ENCODE peak calls at places on chromosomes 12 and 14, in ten cellular contexts. O is HepG2, X is A549, L is BE2C, I is hepatocyte, T is adrenal gland, D is colonic mucosa, U is suprapubic skin, G is thoracic aorta, N is fibroblast of lung. R is an unnamed sample.

GRCh38 chr12:123150273-123150803 is 552 bp downstream of the PITPNM2 start:
- DNase-seq in O (no peak), X (peak; percentile 17), L (peak; percentile 38), I (no peak), T (peak; percentile 68), D (peak; percentile 45), U (peak; percentile 74), G (no peak), N (no peak), R (no peak)

GRCh38 chr14:54108481-54109471 is 152.2 kb upstream of the BMP4 start:
- DNase-seq in O (peak; percentile 96), X (peak; percentile 17), L (no peak), I (no peak), T (no peak), D (no peak), U (no peak), G (no peak), N (peak; percentile 47), R (peak; percentile 58)

GRCh38 chr14:93132472-93133065 is 16.8 kb upstream of the ITPK1 start:
- DNase-seq in O (peak; percentile 70), X (peak; percentile 57), L (peak; percentile 58), I (peak; percentile 51), T (peak; percentile 55), D (peak; percentile 53), U (no peak), G (no peak), N (peak; percentile 51), R (peak; percentile 74)

GRCh38 chr12:117328556-117329100 is 32.8 kb downstream of the NOS1 start:
- DNase-seq in O (no peak), X (no peak), L (no peak), I (no peak), T (no peak), D (no peak), U (no peak), G (no peak), N (no peak), R (no peak)

GRCh38 chr14:94748667-94749347 is 21.1 kb downstream of the GSC start:
- DNase-seq in O (peak; percentile 21), X (peak; percentile 62), L (peak; percentile 41), I (peak; percentile 50), T (no peak), D (no peak), U (no peak), G (no peak), N (no peak), R (no peak)

GRCh38 chr12:10372534-10372931 is 17.3 kb downstream of the KLRK1 start:
- DNase-seq in O (no peak), X (no peak), L (no peak), I (no peak), T (no peak), D (peak; percentile 84), U (no peak), G (no peak), N (no peak), R (no peak)

GRCh38 chr14:75165586-75166391 is 10.6 kb downstream of the TMED10 start:
- DNase-seq in O (no peak), X (no peak), L (no peak), I (no peak), T (no peak), D (no peak), U (no peak), G (no peak), N (peak; percentile 20), R (no peak)

GRCh38 chr12:116287850-116288301 is 10.4 kb upstream of the MED13L start:
- DNase-seq in O (no peak), X (peak; percentile 51), L (no peak), I (no peak), T (no peak), D (no peak), U (no peak), G (no peak), N (peak; percentile 52), R (no peak)

GRCh38 chr12:109796057-109796456 is 37.1 kb downstream of the TRPV4 start:
- DNase-seq in O (no peak), X (no peak), L (no peak), I (no peak), T (no peak), D (no peak), U (no peak), G (no peak), N (no peak), R (no peak)

GRCh38 chr12:109795023-109795422 is 38.2 kb downstream of the TRPV4 start:
- DNase-seq in O (no peak), X (no peak), L (no peak), I (no peak), T (no peak), D (no peak), U (no peak), G (no peak), N (peak; percentile 47), R (peak; percentile 72)

GRCh38 chr12:109798691-109799090 is 34.5 kb downstream of the TRPV4 start:
- DNase-seq in O (no peak), X (no peak), L (no peak), I (no peak), T (no peak), D (no peak), U (no peak), G (no peak), N (no peak), R (no peak)

GRCh38 chr12:109800536-109800935 is 32.7 kb downstream of the TRPV4 start:
- DNase-seq in O (no peak), X (no peak), L (no peak), I (no peak), T (no peak), D (no peak), U (no peak), G (no peak), N (no peak), R (no peak)

DNA sequence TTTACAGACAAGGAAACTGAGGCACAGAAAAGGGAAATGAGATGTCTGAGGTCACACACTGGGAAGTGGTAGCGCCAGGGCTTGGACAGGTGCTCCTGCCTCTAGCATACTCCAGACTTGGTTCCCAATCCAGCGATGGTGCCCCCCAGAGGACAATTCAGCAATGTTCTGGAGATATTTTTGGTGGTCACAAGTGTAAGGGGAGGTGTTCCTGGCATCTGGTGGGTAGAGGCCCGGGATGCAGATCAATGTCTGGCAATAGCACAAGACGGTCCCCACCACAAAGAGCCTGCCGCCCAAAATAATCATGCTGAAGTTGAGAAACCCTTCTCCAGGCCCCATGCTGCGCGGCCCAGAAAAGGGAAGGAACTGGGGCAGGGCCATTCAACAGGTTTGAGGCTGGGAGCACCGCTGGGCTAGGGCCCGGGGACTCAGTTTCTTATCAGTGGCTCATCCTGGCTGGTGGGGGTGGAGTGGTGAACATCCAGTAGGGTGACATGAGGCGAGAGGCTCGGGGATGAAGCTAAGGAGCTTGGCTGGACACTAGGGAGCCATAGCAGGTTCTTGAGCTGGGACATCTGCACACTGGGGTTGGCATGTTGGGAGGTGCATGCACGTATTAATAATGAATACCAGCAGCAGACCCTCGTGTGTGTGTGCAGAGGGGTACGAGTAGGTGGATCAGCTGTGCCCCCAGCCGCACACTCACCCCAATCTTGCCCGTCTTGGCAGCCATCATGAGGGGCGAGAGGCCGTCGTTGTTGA is 35.1 kb downstream of the TRPV4 start:
- DNase-seq in O (no peak), X (peak; percentile 46), L (no peak), I (no peak), T (no peak), D (no peak), U (no peak), G (no peak), N (no peak), R (no peak)
- TF ChIP-seq CTCF in O (peak; percentile 60), X (peak; percentile 30), L (peak; percentile 50), I (no peak), T (no peak), D (no peak), U (no peak), G (no peak), N (peak; percentile 19), R (peak; percentile 13)

GRCh38 chr12:46832084-46832704 is 6.4 kb upstream of the SLC38A4 start:
- DNase-seq in O (no peak), X (no peak), L (no peak), I (no peak), T (no peak), D (no peak), U (no peak), G (no peak), N (no peak), R (no peak)
- H3K4me3 ChIP-seq in O (no peak overlapping the region), X (no peak overlapping the region), L (no peak overlapping the region), I (no peak overlapping the region), T (no peak overlapping the region), D (no peak overlapping the region), U (peak overlapping the region; percentile 44), G (peak overlapping the region; percentile 70), N (peak overlapping the region; percentile 49), R (no peak overlapping the region)

GRCh38 chr14:67393689-67394088 is 18.3 kb downstream of the PLEK2 start:
- DNase-seq in O (no peak), X (no peak), L (no peak), I (no peak), T (no peak), D (no peak), U (no peak), G (no peak), N (no peak), R (no peak)

GRCh38 chr14:67391266-67391665 is 20.7 kb downstream of the PLEK2 start:
- DNase-seq in O (no peak), X (no peak), L (no peak), I (no peak), T (no peak), D (no peak), U (no peak), G (no peak), N (no peak), R (no peak)

GRCh38 chr14:67392728-67393314 is 19.1 kb downstream of the PLEK2 start:
- DNase-seq in O (no peak), X (no peak), L (no peak), I (no peak), T (peak; percentile 74), D (no peak), U (no peak), G (no peak), N (no peak), R (no peak)

GRCh38 chr14:67390135-67390534 is 21.8 kb downstream of the PLEK2 start:
- DNase-seq in O (no peak), X (no peak), L (no peak), I (no peak), T (no peak), D (no peak), U (no peak), G (no peak), N (no peak), R (no peak)

DNA sequence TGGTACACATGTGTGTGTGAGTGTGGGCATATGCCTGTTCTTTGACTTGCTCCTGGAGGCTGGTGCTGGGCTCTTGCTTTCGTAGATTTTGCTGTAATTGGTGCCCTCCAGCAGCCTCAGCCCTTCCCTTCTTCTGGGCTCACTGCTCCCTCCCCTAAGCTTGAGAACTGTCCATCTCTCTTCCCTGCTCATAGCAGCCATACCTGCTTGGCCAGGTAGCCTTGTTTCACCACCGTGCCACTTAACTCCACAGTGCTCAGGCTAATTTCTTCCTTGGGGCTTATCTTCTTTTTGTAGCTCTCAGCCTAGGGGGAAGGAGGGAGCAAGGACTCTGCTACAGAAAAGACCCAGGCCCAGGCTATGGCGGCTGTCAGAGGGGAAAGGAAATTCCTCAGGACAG is 19.8 kb downstream of the PLEK2 start:
- DNase-seq in O (no peak), X (no peak), L (no peak), I (no peak), T (no peak), D (no peak), U (no peak), G (no peak), N (no peak), R (no peak)
- TF ChIP-seq CTCF in O (no peak), X (no peak), L (no peak), I (no peak), T (no peak), D (no peak), U (no peak), G (no peak), N (no peak), R (no peak)

GRCh38 chr14:20384886-20385285 is 28.4 kb downstream of the TEP1 start:
- DNase-seq in O (no peak), X (no peak), L (no peak), I (no peak), T (no peak), D (no peak), U (no peak), G (no peak), N (no peak), R (no peak)
- H3K4me3 ChIP-seq in O (no peak overlapping the region), X (no peak overlapping the region), L (no peak overlapping the region), I (no peak overlapping the region), T (no peak overlapping the region), D (no peak overlapping the region), U (no peak overlapping the region), G (no peak overlapping the region), N (no peak overlapping the region), R (no peak overlapping the region)

R was measured in foreskin fibroblast.